ENCODE peak calls at places on chromosomes 16 and 17, in five cellular contexts. X is stimulated activated CD4-positive, alpha-beta T cell treated with anti-CD3 and anti-CD28 coated beads, TNF-alpha, amount 100 ng/mL, for 24 hours; D is fibroblast of lung; M is NCI-H774; N is EL. L is an unnamed sample.

GRCh38 chr16:12231666-12232065 is 255.1 kb downstream of the SNX29 start:
- DNase-seq in X (no peak), D (peak; percentile 86), M (no peak), N (peak; percentile 76), L (peak; percentile 41)

GRCh38 chr17:66675991-66676371 is 158.9 kb upstream of the CACNG5 start:
- DNase-seq in X (no peak), D (peak; percentile 59), M (no peak), N (no peak), L (no peak)

GRCh38 chr17:43702636-43703035 is 40.9 kb upstream of the MEOX1 start:
- DNase-seq in X (no peak), D (peak; percentile 19), M (peak; percentile 39), N (peak; percentile 31), L (peak; percentile 32)

GRCh38 chr17:80938556-80938955 is 53.1 kb upstream of the CHMP6 start:
- DNase-seq in X (no peak), D (peak; percentile 23), M (no peak), N (no peak), L (no peak)

GRCh38 chr16:22379656-22380055 is 5.2 kb upstream of the CDR2 start:
- DNase-seq in X (no peak), D (no peak), M (no peak), N (no peak), L (no peak)

GRCh38 chr16:79188115-79188779 is 412.3 kb downstream of the MAF start:
- DNase-seq in X (no peak), D (peak; percentile 2), M (no peak), N (no peak), L (no peak)

GRCh38 chr16:86029131-86029741 is 130.3 kb downstream of the IRF8 start:
- DNase-seq in X (no peak), D (peak; percentile 63), M (no peak), N (peak; percentile 10), L (peak; percentile 9)

GRCh38 chr17:55320594-55321506 is 56.1 kb downstream of the HLF start:
- DNase-seq in X (no peak), D (no peak), M (no peak), N (no peak), L (no peak)

GRCh38 chr17:57697891-57698708 is 47.0 kb downstream of the CCDC182 start:
- DNase-seq in X (no peak), D (no peak), M (no peak), N (no peak), L (no peak)

GRCh38 chr17:60960398-60961065 is 282.9 kb downstream of the BCAS3 start:
- DNase-seq in X (no peak), D (no peak), M (no peak), N (no peak), L (no peak)

GRCh38 chr17:77963441-77963840 is 4.9 kb downstream of the TNRC6C start:
- DNase-seq in X (no peak), D (peak; percentile 95), M (peak; percentile 19), N (peak; percentile 76), L (peak; percentile 47)

GRCh38 chr17:80195671-80196529 is 24.2 kb downstream of the SGSH start:
- DNase-seq in X (peak; percentile 34), D (no peak), M (no peak), N (peak; percentile 25), L (peak; percentile 41)

GRCh38 chr17:62627904-62628603 is 584 bp downstream of the MRC2 start:
- DNase-seq in X (no peak), D (peak; percentile 76), M (no peak), N (peak; percentile 70), L (peak; percentile 50)

GRCh38 chr17:73317554-73318426 is 6.0 kb upstream of the CDC42EP4 start:
- DNase-seq in X (no peak), D (no peak), M (no peak), N (no peak), L (no peak)

L was measured in dermis blood vessel endothelial cell.